ENCODE peak calls at places on chromosome 1, in seven cellular contexts. K is tibial artery; U is astrocyte; Z is right atrium auricular region; Y is fibroblast of lung; M is CD8-positive, alpha-beta T cell; J is GM12878. H is an unnamed sample. For H3K27me3, the result is how much of the 10 kb centered on the place peaks cover.

GRCh38 chr1:50878434-50878833 is 81.6 kb downstream of the FAF1 start:
- DNase-seq in K (no peak), U (no peak), Z (no peak), Y (no peak), M (no peak), J (no peak), H (no peak)

GRCh38 chr1:26046313-26047031 is 554 bp upstream of the SLC30A2 start:
- DNase-seq in K (no peak), U (no peak), Z (no peak), Y (no peak), M (no peak), J (no peak), H (no peak)

GRCh38 chr1:163170975-163171676 is 31.6 kb downstream of the RGS5 start:
- DNase-seq in K (no peak), U (peak), Z (no peak), Y (peak), M (no peak), J (no peak), H (no peak)

GRCh38 chr1:245873883-245874671 is 633.0 kb downstream of the SMYD3 start:
- DNase-seq in K (no peak), U (peak), Z (no peak), Y (peak), M (no peak), J (no peak), H (no peak)

GRCh38 chr1:24191860-24192259 is 4.8 kb upstream of the IFNLR1 start:
- DNase-seq in K (no peak), U (peak), Z (no peak), Y (peak), M (no peak), J (no peak), H (no peak)

GRCh38 chr1:231419738-231420298 is 2.3 kb downstream of the EGLN1 start:
- DNase-seq in K (no peak), U (no peak), Z (no peak), Y (peak), M (no peak), J (no peak), H (no peak)

GRCh38 chr1:54763814-54764131 is 550 bp downstream of the PARS2 start:
- DNase-seq in K (no peak), U (no peak), Z (no peak), Y (no peak), M (no peak), J (no peak), H (no peak)

GRCh38 chr1:51303751-51304196 is 26.6 kb downstream of the TTC39A start:
- DNase-seq in K (no peak), U (peak), Z (no peak), Y (peak), M (no peak), J (peak), H (no peak)

GRCh38 chr1:14372526-14372925 is 226.0 kb upstream of the KAZN start:
- DNase-seq in K (no peak), U (no peak), Z (no peak), Y (no peak), M (no peak), J (no peak), H (no peak)
- H3K27me3 ChIP-seq in K (under half), U (under half), Z (under half), Y (under half), M (under half), J (under half), H (under half)

GRCh38 chr1:217133092-217133491 is 409.9 kb upstream of the ESRRG start:
- DNase-seq in K (no peak), U (no peak), Z (no peak), Y (no peak), M (no peak), J (no peak), H (no peak)
- H3K27me3 ChIP-seq in K (half or more), U (under half), Z (under half), Y (under half), M (under half), J (under half), H (under half)

GRCh38 chr1:39733161-39733560 is 5.5 kb upstream of the PPIE start:
- DNase-seq in K (no peak), U (peak), Z (no peak), Y (peak), M (no peak), J (no peak), H (no peak)
- H3K27me3 ChIP-seq in K (under half), U (under half), Z (under half), Y (under half), M (under half), J (under half), H (under half)

DNA sequence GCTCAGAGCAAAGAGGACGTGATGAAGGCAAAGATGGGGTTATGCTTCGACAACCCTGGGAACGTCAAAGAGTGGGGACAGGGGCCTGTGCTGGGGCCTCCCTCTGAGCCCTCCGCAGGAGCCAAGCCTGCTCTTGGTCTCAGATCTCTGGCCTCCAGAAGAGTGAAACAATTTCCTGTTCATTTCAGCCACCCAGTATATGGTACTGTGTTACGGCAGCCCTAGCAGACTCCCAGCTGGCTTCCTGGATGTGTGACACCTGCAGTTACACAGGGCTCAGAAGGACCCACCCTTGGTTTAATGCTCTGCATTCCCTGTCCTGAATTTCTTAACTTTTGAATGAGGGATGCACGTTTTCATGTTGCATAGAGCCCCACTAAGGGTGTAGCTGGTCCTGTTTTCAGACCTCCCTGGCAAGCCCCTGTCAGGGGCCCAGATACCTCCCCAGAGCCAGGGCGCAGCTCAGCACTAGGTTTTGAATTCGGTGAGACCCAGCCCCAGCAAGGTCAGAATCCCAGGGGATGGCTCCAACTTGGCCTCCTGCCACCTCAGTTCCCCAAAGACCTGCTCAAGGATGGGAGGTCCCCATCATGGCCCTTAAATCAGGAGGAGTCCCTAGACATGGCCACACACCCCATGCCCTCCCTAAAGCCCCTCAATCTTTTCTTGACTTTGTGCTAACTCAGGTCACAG is 79.0 kb upstream of the IFFO2 start:
- DNase-seq in K (peak), U (no peak), Z (no peak), Y (no peak), M (no peak), J (no peak), H (peak)
- H3K27me3 ChIP-seq in K (under half), U (under half), Z (under half), Y (under half), M (under half), J (under half), H (under half)

DNA sequence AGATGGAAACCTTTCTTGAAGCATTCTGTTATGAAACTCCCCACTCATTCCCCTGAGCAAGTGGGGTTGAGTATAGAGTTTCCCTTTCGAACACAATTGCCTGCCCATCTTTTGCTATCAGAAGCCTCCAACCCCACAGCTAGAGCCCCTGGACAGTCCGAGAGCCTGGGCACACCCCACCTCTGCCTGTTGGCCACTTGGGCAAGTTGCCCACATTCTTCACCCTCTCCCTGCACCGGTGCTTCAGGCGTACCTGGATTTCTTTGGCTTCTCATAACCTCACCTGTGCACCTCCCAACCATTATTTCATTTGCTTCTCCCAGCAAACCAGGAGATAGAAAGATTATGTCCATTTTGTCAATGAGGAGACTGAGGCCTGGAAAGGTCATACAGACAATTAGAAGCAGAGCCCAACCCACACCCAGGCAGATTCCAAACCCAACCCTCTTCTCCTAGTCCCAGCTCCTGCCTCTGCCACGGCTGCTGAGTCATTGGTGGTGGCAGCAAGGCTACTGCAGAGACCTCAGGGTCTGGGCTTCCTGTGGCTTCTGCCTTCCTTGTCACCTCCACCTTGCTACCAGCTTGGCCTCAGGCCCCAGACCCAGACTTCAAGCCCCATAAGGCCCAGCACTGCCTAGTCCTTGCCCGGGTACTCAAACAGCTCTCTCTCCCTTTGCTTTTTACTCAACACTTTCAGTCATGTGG is 118.7 kb upstream of the ZBTB40 start:
- DNase-seq in K (no peak), U (no peak), Z (no peak), Y (no peak), M (no peak), J (peak), H (no peak)
- H3K27me3 ChIP-seq in K (half or more), U (under half), Z (under half), Y (under half), M (under half), J (under half), H (under half)

H was measured in dorsolateral prefrontal cortex.